ENCODE peak calls at places on chromosomes 7 and 10, in nine cellular contexts. Y is hepatic stellate cell; P is heart right ventricle; H is activated CD8-positive, alpha-beta memory T cell treated with anti-CD3 and anti-CD28 coated beads, Interleukin-2, amount 50 U/mL, for 48 hours; X is hippocampal formation; F is fibroblast of villous mesenchyme; R is ELR; M is PC-3; D is Caki2. Z is an unnamed sample.

GRCh38 chr10:16950686-16951681 is 133.8 kb upstream of the RSU1 start:
- DNase-seq in Y (peak; percentile 42), P (no peak), H (no peak), X (no peak), F (peak; percentile 56), R (peak; percentile 78), M (peak; percentile 23), D (peak; percentile 64), Z (peak; percentile 52)

GRCh38 chr10:54800677-54801480 is at the start of gene PCDH15:
- DNase-seq in Y (no peak), P (peak; percentile 24), H (no peak), X (peak; percentile 58), F (no peak), R (peak; percentile 0), M (peak; percentile 80), D (peak; percentile 39), Z (no peak)

GRCh38 chr7:134552105-134552504 is 3.2 kb downstream of the AKR1B15 start:
- DNase-seq in Y (no peak), P (no peak), H (no peak), X (no peak), F (peak; percentile 27), R (peak; percentile 17), M (no peak), D (no peak), Z (no peak)

GRCh38 chr10:114751856-114752255 is 69.7 kb upstream of the FHIP2A start:
- DNase-seq in Y (no peak), P (no peak), H (no peak), X (no peak), F (no peak), R (peak; percentile 83), M (peak; percentile 69), D (no peak), Z (no peak)

GRCh38 chr7:134886353-134887057 is 99.8 kb upstream of the AGBL3 start:
- DNase-seq in Y (peak; percentile 51), P (peak; percentile 74), H (no peak), X (no peak), F (peak; percentile 88), R (peak; percentile 47), M (peak; percentile 62), D (no peak), Z (peak; percentile 56)

GRCh38 chr10:24469993-24470392 is 253.7 kb downstream of the ARHGAP21 start:
- DNase-seq in Y (no peak), P (no peak), H (no peak), X (no peak), F (no peak), R (peak; percentile 38), M (peak; percentile 89), D (peak; percentile 81), Z (peak; percentile 37)

GRCh38 chr7:41786943-41787342 is 84.1 kb upstream of the INHBA start:
- DNase-seq in Y (no peak), P (no peak), H (no peak), X (no peak), F (no peak), R (no peak), M (no peak), D (no peak), Z (no peak)

GRCh38 chr7:12643001-12643400 is 44.4 kb upstream of the ARL4A start:
- DNase-seq in Y (no peak), P (no peak), H (no peak), X (no peak), F (no peak), R (no peak), M (no peak), D (no peak), Z (peak; percentile 31)

GRCh38 chr10:73931767-73932624 is 21.1 kb downstream of the PLAU start:
- DNase-seq in Y (no peak), P (no peak), H (peak; percentile 67), X (no peak), F (no peak), R (peak; percentile 56), M (peak; percentile 100), D (peak; percentile 43), Z (no peak)

Z was measured in SJSA1.